ENCODE peak calls at places on chromosomes 13 and 19, in eight cellular contexts. A is Caco-2, C is left ventricle myocardium inferior, L is tibial artery, F is cardiac muscle cell, J is adrenal gland, N is SJCRH30, X is body of pancreas. P is an unnamed sample. For H3K4me1, the result is how much of the 10 kb centered on the place peaks cover.

GRCh38 chr19:5154799-5155426 is 185.7 kb downstream of the PTPRS start:
- DNase-seq in J (no peak), A (no peak), C (no peak), N (no peak), F (no peak), L (no peak), X (no peak), P (no peak)

GRCh38 chr19:34171539-34171876 is 796 bp upstream of the LSM14A start:
- DNase-seq in J (peak), F (peak), L (no peak), A (no peak), X (no peak), C (no peak), N (peak), P (no peak)

GRCh38 chr19:43607238-43608205 is 4.4 kb upstream of the SRRM5 start:
- DNase-seq in J (no peak), L (no peak), N (no peak), A (no peak), F (no peak), X (no peak), C (no peak), P (no peak)

GRCh38 chr13:47420568-47420967 is 523.7 kb upstream of the HTR2A start:
- DNase-seq in L (no peak), F (no peak), J (peak), C (no peak), N (no peak), A (no peak), X (no peak), P (no peak)

GRCh38 chr19:4911314-4911713 is 2.0 kb downstream of the UHRF1 start:
- DNase-seq in N (no peak), C (no peak), J (no peak), L (no peak), F (peak), X (no peak), A (no peak), P (no peak)

GRCh38 chr19:4058696-4059492 is 7.8 kb downstream of the ZBTB7A start:
- DNase-seq in F (no peak), X (no peak), J (no peak), A (no peak), L (no peak), C (no peak), N (no peak), P (no peak)

GRCh38 chr13:102913924-102914628 is 68.2 kb downstream of the ERCC5 start:
- DNase-seq in L (no peak), X (no peak), F (peak), J (no peak), A (no peak), N (peak), C (no peak), P (no peak)

GRCh38 chr13:33723365-33723764 is 94.6 kb upstream of the RFC3 start:
- DNase-seq in N (no peak), J (no peak), F (peak), L (no peak), X (no peak), C (no peak), A (no peak), P (no peak)

GRCh38 chr13:113582841-113583631 is 1.5 kb upstream of the TFDP1 start:
- DNase-seq in C (no peak), J (peak), N (no peak), A (no peak), F (no peak), L (peak), X (no peak), P (no peak)

GRCh38 chr19:35404879-35405622 is 34.2 kb downstream of the GPR42 start:
- DNase-seq in L (no peak), F (peak), N (peak), A (peak), J (peak), C (no peak), X (no peak), P (no peak)

GRCh38 chr13:45718063-45718462 is 15.9 kb downstream of the CBY2 start:
- DNase-seq in C (no peak), N (no peak), F (peak), J (no peak), L (no peak), A (peak), X (no peak), P (no peak)

GRCh38 chr19:22612316-22612715 is 21.8 kb upstream of the ZNF492 start:
- DNase-seq in C (no peak), F (no peak), L (no peak), A (no peak), J (no peak), X (no peak), N (no peak), P (no peak)

GRCh38 chr13:43072394-43072793 is 49.0 kb downstream of the DNAJC15 start:
- DNase-seq in C (peak), L (peak), A (peak), J (peak), N (no peak), X (no peak), F (peak), P (peak)

GRCh38 chr13:32309812-32310706 is 5.1 kb downstream of the ZAR1L start:
- DNase-seq in F (peak), L (no peak), A (peak), C (no peak), X (no peak), J (no peak), N (peak), P (no peak)
- H3K4me3 ChIP-seq in F (no peak), L (peak), A (no peak), C (peak), X (no peak), J (no peak), N (peak), P (no peak)

GRCh38 chr19:28258794-28259193 is 954.2 kb downstream of the UQCRFS1 start:
- DNase-seq in C (no peak), A (no peak), L (no peak), X (no peak), N (no peak), F (no peak), J (no peak), P (no peak)

DNA sequence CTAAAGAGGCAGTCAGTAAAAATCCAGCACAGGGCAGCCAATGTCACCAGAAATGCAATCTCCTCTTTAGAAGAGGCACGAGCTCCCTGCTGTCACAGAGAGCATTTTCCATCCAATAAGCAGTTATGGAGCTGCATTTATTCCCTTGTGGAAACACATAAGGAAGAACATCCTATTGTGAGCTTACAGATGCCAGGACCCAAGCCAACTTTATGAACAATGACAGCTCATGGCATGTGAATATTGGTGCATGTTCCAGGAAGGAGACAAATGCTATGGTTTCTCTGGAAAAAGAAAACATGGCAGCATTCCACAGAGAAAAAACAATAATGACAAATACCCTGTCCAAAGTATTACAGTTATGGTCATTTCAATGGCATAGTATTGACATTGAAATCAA is 955.6 kb downstream of the UQCRFS1 start:
- DNase-seq in A (no peak), L (no peak), X (no peak), N (no peak), J (no peak), F (no peak), C (no peak), P (no peak)
- H3K4me1 ChIP-seq in A (under half), L (under half), X (under half), N (under half), J (under half), F (under half), C (under half), P (under half)

GRCh38 chr13:23372264-23372905 is 61.1 kb downstream of the SACS start:
- DNase-seq in L (no peak), X (no peak), J (no peak), N (no peak), C (no peak), F (peak), A (no peak), P (no peak)
- H3K4me3 ChIP-seq in L (no peak), X (no peak), J (no peak), N (no peak), C (no peak), F (no peak), A (no peak), P (no peak)

DNA sequence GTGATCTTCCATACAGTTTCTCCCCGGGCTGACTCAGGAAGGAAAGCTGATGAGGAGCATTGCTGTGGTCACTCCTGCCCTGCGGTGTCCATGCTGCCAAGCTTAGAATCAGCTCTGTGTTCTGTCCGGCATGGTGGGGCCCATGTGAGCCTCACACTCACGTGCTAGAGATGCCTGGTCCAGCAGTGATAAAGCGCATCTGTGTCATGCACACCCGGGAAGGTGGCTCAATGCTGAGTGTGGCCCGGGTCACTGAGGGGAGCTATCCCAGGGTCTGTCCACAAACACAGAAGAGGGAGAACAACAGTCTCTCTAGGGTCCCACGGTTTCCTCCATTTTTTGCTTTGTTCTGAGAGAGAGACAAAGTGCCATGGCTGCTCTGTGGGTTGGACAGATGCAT is 3.5 kb upstream of the LILRB1 start:
- DNase-seq in F (no peak), X (no peak), L (no peak), N (no peak), J (no peak), C (no peak), A (no peak), P (no peak)
- H3K4me1 ChIP-seq in F (under half), X (under half), L (under half), N (under half), J (under half), C (under half), A (under half), P (under half)

GRCh38 chr19:48826606-48827020 is 9.7 kb downstream of the HSD17B14 start:
- DNase-seq in L (no peak), X (peak), C (no peak), J (no peak), N (no peak), F (no peak), A (peak), P (peak)
- H3K4me3 ChIP-seq in L (no peak), X (no peak), C (no peak), J (no peak), N (no peak), F (no peak), A (no peak), P (no peak)